ENCODE peak calls at places on chromosomes 16 and 17, in six cellular contexts. M, Y, U, A, E and N are unnamed samples.
A peak's percentile ranks its signal among the peaks of the same experiment; 100 is the strongest.

GRCh38 chr17:61457226-61457983 is 5.2 kb downstream of the TBX4 start:
- DNase-seq in M (no peak), Y (no peak), U (no peak), A (no peak), E (no peak), N (no peak)

GRCh38 chr16:78789556-78789955 is 690.1 kb downstream of the WWOX start:
- DNase-seq in M (no peak), Y (no peak), U (no peak), A (no peak), E (no peak), N (no peak)

GRCh38 chr16:10552998-10553491 is 27.4 kb downstream of the EMP2 start:
- DNase-seq in M (no peak), Y (no peak), U (no peak), A (peak; percentile 56), E (peak; percentile 68), N (no peak)

GRCh38 chr16:21083729-21084268 is 66.8 kb downstream of the DNAH3 start:
- DNase-seq in M (peak; percentile 54), Y (peak; percentile 47), U (peak; percentile 54), A (peak; percentile 84), E (peak; percentile 20), N (peak; percentile 55)

GRCh38 chr17:489758-490329 is 137.2 kb upstream of the RPH3AL start:
- DNase-seq in M (peak; percentile 45), Y (no peak), U (peak; percentile 44), A (peak; percentile 61), E (no peak), N (peak; percentile 66)

GRCh38 chr17:65433157-65433556 is 128.3 kb downstream of the AXIN2 start:
- DNase-seq in M (no peak), Y (no peak), U (no peak), A (no peak), E (no peak), N (no peak)

GRCh38 chr17:47660064-47660492 is 10.4 kb downstream of the KPNB1 start:
- DNase-seq in M (no peak), Y (no peak), U (no peak), A (no peak), E (no peak), N (peak; percentile 17)

GRCh38 chr17:66687570-66688284 is 147.2 kb upstream of the CACNG5 start:
- DNase-seq in M (no peak), Y (no peak), U (no peak), A (no peak), E (no peak), N (no peak)

GRCh38 chr16:1317479-1318267 is 8.2 kb downstream of the UBE2I start:
- DNase-seq in M (no peak), Y (no peak), U (no peak), A (no peak), E (no peak), N (no peak)

GRCh38 chr17:31487063-31487647 is 95.7 kb downstream of the RAB11FIP4 start:
- DNase-seq in M (no peak), Y (no peak), U (no peak), A (no peak), E (no peak), N (no peak)

GRCh38 chr17:58337126-58337599 is 8.6 kb upstream of the TSPOAP1 start:
- DNase-seq in M (no peak), Y (no peak), U (peak; percentile 27), A (peak; percentile 70), E (no peak), N (no peak)
- H3K4me3 ChIP-seq in M (no peak overlapping the region), Y (peak overlapping the region; percentile 36), U (no peak overlapping the region), A (no peak overlapping the region), E (no peak overlapping the region), N (no peak overlapping the region)

DNA sequence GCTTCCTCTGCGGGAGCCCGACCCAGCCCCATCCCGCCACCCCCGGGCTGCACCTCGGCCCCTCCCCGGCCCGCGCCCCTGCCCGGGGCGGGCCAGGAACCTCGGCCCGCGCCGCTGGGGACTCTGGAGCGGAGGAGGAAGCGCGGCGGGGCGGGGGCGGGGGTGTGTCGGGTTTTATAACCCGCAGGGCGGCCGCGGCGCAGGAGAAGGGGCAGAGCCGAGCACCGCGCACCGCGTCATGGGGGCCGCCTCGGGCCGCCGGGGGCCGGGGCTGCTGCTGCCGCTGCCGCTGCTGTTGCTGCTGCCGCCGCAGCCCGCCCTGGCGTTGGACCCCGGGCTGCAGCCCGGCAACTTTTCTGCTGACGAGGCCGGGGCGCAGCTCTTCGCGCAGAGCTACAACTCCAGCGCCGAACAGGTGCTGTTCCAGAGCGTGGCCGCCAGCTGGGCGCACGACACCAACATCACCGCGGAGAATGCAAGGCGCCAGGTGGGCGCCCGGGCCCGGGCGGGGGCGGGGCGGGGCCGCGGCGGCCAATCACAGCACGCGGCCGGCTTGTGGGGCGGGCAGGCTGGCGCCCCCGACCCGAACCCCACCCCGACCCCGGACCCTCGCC is at the start of gene ACE:
- DNase-seq in M (no peak), Y (no peak), U (peak; percentile 15), A (peak; percentile 74), E (no peak), N (peak; percentile 20)
- H3K18ac ChIP-seq in M (peak within 1 kb of the TSS; percentile 83), Y (peak within 1 kb of the TSS; percentile 89), U (no peak within 1 kb of the TSS), A (peak within 1 kb of the TSS; percentile 24), E (no peak within 1 kb of the TSS), N (peak within 1 kb of the TSS; percentile 58)

DNA sequence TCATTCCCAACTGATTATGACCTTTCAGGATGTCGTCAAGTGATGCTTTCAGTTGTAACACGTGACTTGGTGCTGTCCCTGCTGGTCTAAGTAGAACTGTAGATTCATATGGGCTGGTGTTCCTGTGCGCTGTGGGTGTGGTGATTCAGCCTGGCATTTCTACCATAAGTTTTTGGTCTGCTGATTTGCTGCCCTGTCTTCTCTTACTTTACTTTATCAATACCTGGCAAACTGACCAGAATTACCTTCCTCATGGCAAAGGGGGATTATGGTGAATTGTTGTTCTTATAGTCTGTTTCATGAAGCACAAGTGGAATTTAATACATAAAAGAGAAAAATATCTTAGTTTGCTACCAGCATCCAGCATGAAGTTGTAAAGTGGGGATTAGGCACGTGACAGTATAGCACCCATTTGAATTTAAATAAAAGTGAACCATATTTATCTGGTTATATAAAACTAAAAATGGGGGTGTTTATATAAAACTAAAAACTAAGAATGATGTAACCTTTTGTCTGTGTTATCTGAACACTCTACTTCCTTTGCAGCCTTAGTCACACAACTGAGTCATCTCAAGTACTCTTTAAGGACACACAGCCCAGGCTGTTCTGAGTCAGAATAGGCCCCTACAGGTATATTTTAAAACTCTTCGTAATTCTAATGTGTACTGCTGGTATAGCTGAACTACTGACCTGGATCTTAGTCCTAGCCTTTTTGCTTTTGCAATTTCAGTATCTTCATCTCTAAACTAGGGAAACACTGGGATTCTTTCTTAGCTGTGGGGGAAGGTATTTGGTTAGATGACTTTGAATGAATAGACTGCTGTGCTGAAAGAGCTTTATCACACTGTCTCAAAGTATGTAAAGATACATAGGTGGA is 28.3 kb downstream of the TTC19 start:
- DNase-seq in M (no peak), Y (no peak), U (peak; percentile 97), A (peak; percentile 77), E (peak; percentile 78), N (peak; percentile 94)
- H3K4me3 ChIP-seq in M (no peak overlapping the region), Y (no peak overlapping the region), U (no peak overlapping the region), A (no peak overlapping the region), E (no peak overlapping the region), N (no peak overlapping the region)

DNA sequence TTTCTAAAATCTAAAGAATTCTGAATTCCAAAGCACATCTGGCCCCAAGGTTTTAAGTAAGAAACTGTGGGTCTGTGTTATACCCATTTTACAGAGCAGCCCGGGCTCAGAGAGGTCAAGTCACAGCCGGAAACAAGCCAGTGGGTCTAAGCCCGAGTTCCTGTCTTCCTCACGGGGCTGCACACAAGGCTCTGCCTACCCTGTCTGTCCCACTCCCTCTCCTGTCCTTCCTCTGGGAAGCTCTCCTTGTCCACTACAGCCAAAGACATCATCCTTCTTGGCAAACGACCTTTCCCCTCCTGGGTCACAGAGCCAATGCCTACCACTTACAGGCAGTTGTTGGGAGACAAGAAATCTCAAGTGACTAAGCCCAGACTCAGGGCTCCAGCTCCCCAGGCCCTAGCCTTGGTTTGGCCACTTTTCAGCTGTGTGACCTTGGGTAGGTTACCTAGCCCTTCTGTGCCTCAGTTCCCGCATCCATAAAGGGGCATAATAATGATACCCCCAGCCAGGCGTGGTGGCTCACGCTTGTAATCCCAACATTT is 55.6 kb upstream of the MAP3K14 start:
- DNase-seq in M (no peak), Y (no peak), U (peak; percentile 20), A (peak; percentile 34), E (peak; percentile 49), N (peak; percentile 36)
- H3K18ac ChIP-seq in M (peak overlapping the region; percentile 0), Y (peak overlapping the region; percentile 64), U (peak overlapping the region; percentile 98), A (peak overlapping the region; percentile 51), E (no peak overlapping the region), N (peak overlapping the region; percentile 26)

GRCh38 chr16:55834044-55834443 is 1.1 kb upstream of the CES1 start:
- DNase-seq in M (no peak), Y (no peak), U (no peak), A (no peak), E (no peak), N (no peak)
- H3K4me3 ChIP-seq in M (no peak overlapping the region), Y (no peak overlapping the region), U (no peak overlapping the region), A (no peak overlapping the region), E (no peak overlapping the region), N (no peak overlapping the region)

GRCh38 chr17:79835470-79835899 is 3.8 kb downstream of the CBX4 start:
- DNase-seq in M (no peak), Y (no peak), U (no peak), A (peak; percentile 77), E (no peak), N (no peak)

GRCh38 chr17:79835953-79836951 is 3.0 kb downstream of the CBX4 start:
- DNase-seq in M (no peak), Y (peak; percentile 92), U (peak; percentile 19), A (peak; percentile 99), E (peak; percentile 52), N (peak; percentile 61)

GRCh38 chr17:79838541-79839274 is 532 bp downstream of the CBX4 start:
- DNase-seq in M (no peak), Y (no peak), U (peak; percentile 52), A (peak; percentile 87), E (peak; percentile 50), N (peak; percentile 79)

GRCh38 chr17:79837888-79838540 is 1.2 kb downstream of the CBX4 start:
- DNase-seq in M (no peak), Y (no peak), U (no peak), A (no peak), E (no peak), N (no peak)

GRCh38 chr17:79836952-79837887 is 2.0 kb downstream of the CBX4 start:
- DNase-seq in M (no peak), Y (no peak), U (peak; percentile 74), A (peak; percentile 75), E (peak; percentile 67), N (peak; percentile 86)
- H3K18ac ChIP-seq in M (peak overlapping the region; percentile 88), Y (peak overlapping the region; percentile 80), U (no peak overlapping the region), A (no peak overlapping the region), E (no peak overlapping the region), N (peak overlapping the region; percentile 69)